ENCODE peak calls at places on chromosome 10, in six cellular contexts. One of them, this sample, is unnamed. For H3K4me1, the result is how much of the 10 kb centered on the place peaks cover.

GRCh38 chr10:66642217-66642616 is 283.6 kb upstream of the LRRTM3 start:
- DNase-seq in endothelial cell of umbilical vein: no peak
- DNase-seq in MM.1S: no peak
- DNase-seq in HCT116: no peak
- DNase-seq in colonic mucosa: no peak
- DNase-seq in H9: no peak
- DNase-seq in this sample: no peak

GRCh38 chr10:19785366-19785765 is 30.9 kb upstream of the PLXDC2 start:
- DNase-seq in endothelial cell of umbilical vein: no peak
- DNase-seq in MM.1S: no peak
- DNase-seq in HCT116: no peak
- DNase-seq in colonic mucosa: no peak
- DNase-seq in H9: no peak
- DNase-seq in this sample: no peak

GRCh38 chr10:33032354-33033254 is 74.6 kb upstream of the ITGB1 start:
- DNase-seq in endothelial cell of umbilical vein: peak
- DNase-seq in MM.1S: no peak
- DNase-seq in HCT116: peak
- DNase-seq in colonic mucosa: no peak
- DNase-seq in H9: no peak
- DNase-seq in this sample: no peak

GRCh38 chr10:80541144-80541750 is 3.5 kb downstream of the SH2D4B start:
- DNase-seq in endothelial cell of umbilical vein: peak
- DNase-seq in MM.1S: no peak
- DNase-seq in HCT116: no peak
- DNase-seq in colonic mucosa: peak
- DNase-seq in H9: no peak
- DNase-seq in this sample: no peak

GRCh38 chr10:32237644-32238345 is 109.2 kb downstream of the EPC1 start:
- DNase-seq in endothelial cell of umbilical vein: no peak
- DNase-seq in MM.1S: no peak
- DNase-seq in HCT116: no peak
- DNase-seq in colonic mucosa: no peak
- DNase-seq in H9: no peak
- DNase-seq in this sample: no peak

GRCh38 chr10:60096761-60097513 is 190.6 kb upstream of the CCDC6 start:
- DNase-seq in endothelial cell of umbilical vein: no peak
- DNase-seq in MM.1S: no peak
- DNase-seq in HCT116: no peak
- DNase-seq in colonic mucosa: no peak
- DNase-seq in H9: no peak
- DNase-seq in this sample: no peak

GRCh38 chr10:31897506-31897905 is 31.1 kb downstream of the ARHGAP12 start:
- DNase-seq in endothelial cell of umbilical vein: peak
- DNase-seq in MM.1S: no peak
- DNase-seq in HCT116: no peak
- DNase-seq in colonic mucosa: no peak
- DNase-seq in H9: no peak
- DNase-seq in this sample: no peak

GRCh38 chr10:132360766-132361447 is 28.9 kb downstream of the LRRC27 start:
- DNase-seq in endothelial cell of umbilical vein: no peak
- DNase-seq in MM.1S: peak
- DNase-seq in HCT116: no peak
- DNase-seq in colonic mucosa: peak
- DNase-seq in H9: peak
- DNase-seq in this sample: no peak

GRCh38 chr10:71963756-71964668 is at the start of gene CHST3:
- DNase-seq in endothelial cell of umbilical vein: peak
- DNase-seq in MM.1S: no peak
- DNase-seq in HCT116: no peak
- DNase-seq in colonic mucosa: peak
- DNase-seq in H9: peak
- DNase-seq in this sample: peak

GRCh38 chr10:70532554-70533188 is 54.1 kb downstream of the PALD1 start:
- DNase-seq in endothelial cell of umbilical vein: no peak
- DNase-seq in MM.1S: no peak
- DNase-seq in HCT116: no peak
- DNase-seq in colonic mucosa: no peak
- DNase-seq in H9: no peak
- DNase-seq in this sample: no peak

GRCh38 chr10:82419981-82420380 is 545.0 kb downstream of the NRG3 start:
- DNase-seq in endothelial cell of umbilical vein: no peak
- DNase-seq in MM.1S: no peak
- DNase-seq in HCT116: no peak
- DNase-seq in colonic mucosa: no peak
- DNase-seq in H9: no peak
- DNase-seq in this sample: no peak

GRCh38 chr10:6036861-6037321 is 25.3 kb downstream of the IL2RA start:
- DNase-seq in endothelial cell of umbilical vein: no peak
- DNase-seq in MM.1S: no peak
- DNase-seq in HCT116: no peak
- DNase-seq in colonic mucosa: peak
- DNase-seq in H9: no peak
- DNase-seq in this sample: no peak

GRCh38 chr10:132942740-132943554 is 577 bp upstream of the CFAP46 start:
- DNase-seq in endothelial cell of umbilical vein: no peak
- DNase-seq in MM.1S: no peak
- DNase-seq in HCT116: no peak
- DNase-seq in colonic mucosa: no peak
- DNase-seq in H9: no peak
- DNase-seq in this sample: peak

GRCh38 chr10:14971867-14972448 is 12.8 kb downstream of the MEIG1 start:
- DNase-seq in endothelial cell of umbilical vein: peak
- DNase-seq in MM.1S: peak
- DNase-seq in HCT116: no peak
- DNase-seq in colonic mucosa: no peak
- DNase-seq in H9: peak
- DNase-seq in this sample: no peak

GRCh38 chr10:102245932-102246251 is 560 bp downstream of the GBF1 start:
- DNase-seq in endothelial cell of umbilical vein: no peak
- DNase-seq in MM.1S: no peak
- DNase-seq in HCT116: no peak
- DNase-seq in colonic mucosa: no peak
- DNase-seq in H9: no peak
- DNase-seq in this sample: no peak

GRCh38 chr10:102246261-102246660 is 929 bp downstream of the GBF1 start:
- DNase-seq in endothelial cell of umbilical vein: peak
- DNase-seq in MM.1S: no peak
- DNase-seq in HCT116: no peak
- DNase-seq in colonic mucosa: peak
- DNase-seq in H9: no peak
- DNase-seq in this sample: no peak

GRCh38 chr10:102247724-102248123 is 2.4 kb downstream of the GBF1 start:
- DNase-seq in endothelial cell of umbilical vein: no peak
- DNase-seq in MM.1S: no peak
- DNase-seq in HCT116: no peak
- DNase-seq in colonic mucosa: no peak
- DNase-seq in H9: no peak
- DNase-seq in this sample: no peak

GRCh38 chr10:102243304-102243703 is 2.0 kb upstream of the PITX3 start:
- DNase-seq in endothelial cell of umbilical vein: no peak
- DNase-seq in MM.1S: no peak
- DNase-seq in HCT116: no peak
- DNase-seq in colonic mucosa: no peak
- DNase-seq in H9: no peak
- DNase-seq in this sample: no peak

DNA sequence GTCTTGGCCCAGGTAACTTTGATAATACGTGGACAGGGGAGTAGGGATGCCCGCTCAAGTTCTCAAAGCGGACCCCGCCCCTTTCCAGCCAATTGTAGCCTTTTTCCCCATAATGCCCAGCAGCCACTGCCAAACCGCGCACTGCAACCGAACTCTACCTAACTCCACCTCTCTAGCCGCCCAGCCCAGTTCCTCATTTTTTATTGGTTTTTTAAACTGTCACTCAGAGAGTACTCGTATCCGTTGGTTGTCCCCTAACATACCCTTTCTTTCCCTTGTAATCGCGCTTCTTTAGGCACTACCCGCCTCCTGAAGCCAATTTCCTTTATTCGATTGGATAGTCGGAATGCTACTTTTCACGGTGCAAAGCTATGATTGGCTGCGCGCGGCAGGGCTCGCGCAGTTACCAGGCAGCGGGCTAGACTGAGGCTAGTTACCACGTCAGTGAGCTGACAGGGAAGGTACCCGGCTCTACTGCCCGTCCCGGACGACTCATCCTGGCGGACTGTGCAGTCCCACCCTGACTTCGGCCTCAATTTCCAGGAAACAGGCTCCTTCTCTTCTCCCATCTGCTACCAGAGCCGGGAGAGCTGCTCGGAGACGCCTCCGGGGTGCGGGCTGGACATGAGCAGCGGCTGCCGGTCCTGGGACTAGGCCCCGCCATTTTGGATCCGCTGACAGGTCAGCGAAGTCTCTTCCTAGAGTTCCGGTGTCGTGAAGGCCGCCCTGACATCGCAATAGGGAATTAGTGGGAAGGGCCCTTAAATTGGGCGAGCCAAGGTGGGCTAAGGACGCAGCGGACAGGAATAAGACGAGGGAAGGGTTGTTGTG is at the start of gene GBF1:
- DNase-seq in endothelial cell of umbilical vein: peak
- DNase-seq in MM.1S: peak
- DNase-seq in HCT116: peak
- DNase-seq in colonic mucosa: peak
- DNase-seq in H9: peak
- DNase-seq in this sample: peak
- H3K4me1 ChIP-seq in endothelial cell of umbilical vein: under half
- H3K4me1 ChIP-seq in MM.1S: under half
- H3K4me1 ChIP-seq in HCT116: half or more
- H3K4me1 ChIP-seq in colonic mucosa: under half
- H3K4me1 ChIP-seq in H9: under half
- H3K4me1 ChIP-seq in this sample: under half

DNA sequence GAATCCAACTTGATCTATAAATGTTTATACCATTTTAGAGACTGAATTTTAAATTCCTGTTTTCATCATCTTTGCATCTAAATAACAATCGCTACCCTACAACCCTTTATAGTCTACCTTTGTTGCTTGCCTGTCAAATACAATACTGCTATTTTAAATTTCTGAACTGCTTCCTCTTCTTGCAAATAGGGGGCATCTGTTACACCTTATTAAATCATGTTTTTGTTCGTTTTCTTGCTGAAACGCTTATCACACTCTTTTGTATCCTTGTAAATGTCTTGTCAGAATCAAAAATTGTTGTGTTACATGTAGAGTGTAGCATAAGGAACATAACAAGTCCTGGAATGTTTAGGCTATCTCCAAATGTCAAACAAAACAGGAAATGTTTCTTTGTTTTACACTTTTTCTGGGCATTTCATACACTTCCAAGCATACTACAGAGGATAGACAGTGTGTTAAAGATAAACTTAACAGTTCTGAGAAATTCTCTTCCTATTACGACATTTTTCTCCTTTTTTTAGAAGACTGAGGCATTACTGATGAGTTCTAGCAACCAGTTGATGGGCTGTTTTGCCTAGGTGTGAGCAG is 281.3 kb downstream of the GPR158 start:
- DNase-seq in endothelial cell of umbilical vein: peak
- DNase-seq in MM.1S: no peak
- DNase-seq in HCT116: no peak
- DNase-seq in colonic mucosa: no peak
- DNase-seq in H9: no peak
- DNase-seq in this sample: no peak
- TF ChIP-seq CTCF in endothelial cell of umbilical vein: no peak
- TF ChIP-seq CTCF in MM.1S: no peak
- TF ChIP-seq CTCF in HCT116: peak
- TF ChIP-seq CTCF in colonic mucosa: no peak
- TF ChIP-seq CTCF in H9: peak
- TF ChIP-seq CTCF in this sample: no peak

DNA sequence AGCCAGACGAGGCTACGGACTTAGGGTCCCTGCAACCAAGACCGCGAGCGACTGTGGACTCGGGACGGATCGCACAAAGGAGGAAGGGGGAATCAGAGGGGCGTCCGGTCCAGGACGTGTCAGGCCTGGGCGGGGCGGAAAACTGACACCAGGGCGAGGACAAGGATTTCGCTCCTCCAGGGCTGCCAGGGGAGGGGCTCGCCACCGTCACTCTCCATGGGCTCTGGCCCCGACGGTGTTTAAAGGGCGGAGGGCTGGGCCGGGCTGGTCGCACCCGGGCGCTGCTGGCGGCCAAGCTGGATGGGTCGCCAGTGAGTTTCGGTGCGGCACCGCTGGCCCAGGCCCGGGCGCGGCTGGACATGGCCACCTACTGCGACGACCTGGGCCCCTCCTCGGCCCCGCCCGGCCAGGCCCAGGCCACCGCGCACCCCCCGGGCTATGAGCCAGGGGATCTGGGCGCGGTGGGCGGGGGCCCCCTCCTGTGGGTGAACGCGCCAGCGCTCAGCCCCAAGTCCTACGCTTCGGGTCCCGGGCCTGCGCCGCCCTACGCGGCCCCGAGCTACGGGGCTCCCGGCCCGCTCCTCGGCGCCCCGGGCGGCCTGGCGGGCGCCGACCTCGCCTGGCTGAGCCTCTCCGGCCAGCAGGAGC is at the start of gene FOXI2:
- DNase-seq in endothelial cell of umbilical vein: no peak
- DNase-seq in MM.1S: no peak
- DNase-seq in HCT116: no peak
- DNase-seq in colonic mucosa: no peak
- DNase-seq in H9: peak
- DNase-seq in this sample: peak
- H3K9ac ChIP-seq in endothelial cell of umbilical vein: no peak
- H3K9ac ChIP-seq in MM.1S: no peak
- H3K9ac ChIP-seq in HCT116: no peak
- H3K9ac ChIP-seq in colonic mucosa: no peak
- H3K9ac ChIP-seq in H9: no peak
- H3K9ac ChIP-seq in this sample: no peak

GRCh38 chr10:102268333-102268999 is 23.1 kb downstream of the GBF1 start:
- DNase-seq in endothelial cell of umbilical vein: peak
- DNase-seq in MM.1S: no peak
- DNase-seq in HCT116: no peak
- DNase-seq in colonic mucosa: no peak
- DNase-seq in H9: no peak
- DNase-seq in this sample: no peak

GRCh38 chr10:102266670-102267069 is 21.3 kb downstream of the GBF1 start:
- DNase-seq in endothelial cell of umbilical vein: no peak
- DNase-seq in MM.1S: no peak
- DNase-seq in HCT116: no peak
- DNase-seq in colonic mucosa: no peak
- DNase-seq in H9: no peak
- DNase-seq in this sample: no peak

GRCh38 chr10:102269017-102269416 is 23.7 kb downstream of the GBF1 start:
- DNase-seq in endothelial cell of umbilical vein: no peak
- DNase-seq in MM.1S: no peak
- DNase-seq in HCT116: no peak
- DNase-seq in colonic mucosa: no peak
- DNase-seq in H9: no peak
- DNase-seq in this sample: no peak

GRCh38 chr10:102262744-102263370 is 17.5 kb downstream of the GBF1 start:
- DNase-seq in endothelial cell of umbilical vein: no peak
- DNase-seq in MM.1S: no peak
- DNase-seq in HCT116: no peak
- DNase-seq in colonic mucosa: no peak
- DNase-seq in H9: no peak
- DNase-seq in this sample: no peak

GRCh38 chr10:102267748-102268147 is 22.4 kb downstream of the GBF1 start:
- DNase-seq in endothelial cell of umbilical vein: no peak
- DNase-seq in MM.1S: no peak
- DNase-seq in HCT116: no peak
- DNase-seq in colonic mucosa: no peak
- DNase-seq in H9: no peak
- DNase-seq in this sample: no peak
- H3K4me1 ChIP-seq in endothelial cell of umbilical vein: under half
- H3K4me1 ChIP-seq in MM.1S: under half
- H3K4me1 ChIP-seq in HCT116: under half
- H3K4me1 ChIP-seq in colonic mucosa: under half
- H3K4me1 ChIP-seq in H9: under half
- H3K4me1 ChIP-seq in this sample: under half

This sample was measured in kidney.